ENCODE peak calls at places on chromosome 22, in four cellular contexts. X is GM13976, R is HFF-Myc, V is testis. Y is an unnamed sample.

GRCh38 chr22:22386602-22387385 is 121.7 kb downstream of the ZNF280B start:
- DNase-seq in V (no peak), R (no peak), X (no peak), Y (no peak)

GRCh38 chr22:22037229-22037628 is 54.6 kb upstream of the TOP3B start:
- DNase-seq in V (no peak), X (no peak), R (no peak), Y (no peak)

GRCh38 chr22:29587938-29588699 is 7.2 kb upstream of the NIPSNAP1 start:
- DNase-seq in X (no peak), R (peak; percentile 47), V (no peak), Y (no peak)

GRCh38 chr22:31816750-31817149 is 62.9 kb downstream of the DEPDC5 start:
- DNase-seq in X (no peak), R (no peak), V (no peak), Y (no peak)

GRCh38 chr22:49203091-49203862 is 624.4 kb downstream of the BRD1 start:
- DNase-seq in V (peak; percentile 11), X (no peak), R (no peak), Y (no peak)

GRCh38 chr22:31995046-31995445 is 48.0 kb upstream of the SLC5A1 start:
- DNase-seq in V (no peak), X (no peak), R (no peak), Y (no peak)

GRCh38 chr22:48555606-48556005 is 1272.1 kb downstream of the BRD1 start:
- DNase-seq in R (no peak), V (no peak), X (no peak), Y (no peak)

GRCh38 chr22:31248138-31248745 is 36.1 kb downstream of the LIMK2 start:
- DNase-seq in X (peak; percentile 68), V (peak; percentile 92), R (peak; percentile 56), Y (peak; percentile 80)

GRCh38 chr22:31345331-31346254 is 553 bp downstream of the PATZ1 start:
- DNase-seq in V (peak; percentile 89), R (no peak), X (peak; percentile 95), Y (peak; percentile 89)

GRCh38 chr22:47281126-47282106 is 519.0 kb downstream of the TBC1D22A start:
- DNase-seq in R (no peak), V (no peak), X (no peak), Y (no peak)

GRCh38 chr22:17172172-17172833 is 13.2 kb upstream of the HDHD5 start:
- DNase-seq in V (peak; percentile 54), R (no peak), X (no peak), Y (peak; percentile 10)

GRCh38 chr22:42708393-42708792 is 12.3 kb downstream of the A4GALT start:
- DNase-seq in V (no peak), R (no peak), X (no peak), Y (no peak)

GRCh38 chr22:31039393-31039792 is 41.7 kb upstream of the SMTN start:
- DNase-seq in V (peak; percentile 49), X (no peak), R (peak; percentile 69), Y (no peak)

GRCh38 chr22:43891360-43892182 is at the start of gene PNPLA5:
- DNase-seq in V (no peak), R (no peak), X (no peak), Y (peak; percentile 71)

GRCh38 chr22:43887391-43887790 is 4.4 kb downstream of the PNPLA5 start:
- DNase-seq in X (no peak), R (no peak), V (no peak), Y (no peak)

GRCh38 chr22:43888740-43889139 is 3.1 kb downstream of the PNPLA5 start:
- DNase-seq in R (no peak), X (no peak), V (no peak), Y (no peak)

GRCh38 chr22:43890901-43891331 is 897 bp downstream of the PNPLA5 start:
- DNase-seq in X (no peak), R (no peak), V (no peak), Y (no peak)

DNA sequence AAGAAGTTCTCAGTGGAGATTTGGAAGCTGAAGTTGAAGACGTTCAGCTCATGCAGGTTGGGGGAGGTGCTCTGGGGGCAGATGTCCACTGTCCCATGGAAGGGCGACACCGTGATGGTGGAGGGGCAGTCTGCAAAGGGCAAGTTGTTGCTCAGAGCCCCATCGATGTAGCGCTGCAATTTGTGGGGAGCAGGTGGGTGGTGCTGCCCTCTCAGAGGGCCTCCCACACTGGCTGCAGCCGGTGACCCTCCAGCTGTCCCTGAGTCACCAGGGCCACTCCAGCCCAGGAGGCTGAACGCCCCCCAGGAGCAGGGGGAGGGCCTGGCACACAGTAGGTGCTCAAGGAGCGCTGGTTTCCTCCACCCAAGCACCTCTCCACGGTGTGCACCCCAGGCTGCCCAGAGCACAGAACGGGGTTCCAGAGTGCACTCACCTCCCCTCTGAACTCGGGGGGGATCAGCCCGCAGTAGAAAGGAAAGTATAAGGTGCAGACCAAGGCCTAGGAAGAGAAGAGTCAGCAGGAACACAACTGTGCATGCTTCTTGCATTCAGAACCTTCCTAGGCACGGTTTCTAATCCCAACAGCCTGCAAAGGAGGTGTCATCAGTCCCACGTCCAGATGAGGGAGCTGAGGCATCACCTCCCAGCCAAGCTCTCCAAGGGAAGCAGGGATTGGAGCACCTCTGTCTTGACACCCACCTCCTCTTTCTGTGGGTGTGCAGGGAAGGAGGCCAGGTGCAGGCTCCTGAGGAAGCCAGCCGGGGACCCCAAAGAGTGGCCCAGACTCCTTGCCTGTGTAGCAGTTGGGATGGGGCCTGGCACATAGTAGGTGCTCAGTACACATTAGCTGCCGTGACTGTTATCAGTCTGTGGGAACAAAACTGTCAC is 2.2 kb downstream of the PNPLA5 start:
- DNase-seq in V (no peak), R (no peak), X (no peak), Y (no peak)
- TF ChIP-seq CTCF in V (no peak), R (peak; percentile 28), X (no peak), Y (no peak)

GRCh38 chr22:46069518-46070214 is 80.7 kb upstream of the PPARA start:
- DNase-seq in V (peak; percentile 92), X (no peak), R (peak; percentile 91), Y (peak; percentile 60)
- TF ChIP-seq CTCF in V (no peak), X (no peak), R (no peak), Y (no peak)

GRCh38 chr22:36360871-36361383 is 26.8 kb downstream of the MYH9 start:
- DNase-seq in V (no peak), R (no peak), X (no peak), Y (no peak)
- TF ChIP-seq CTCF in V (no peak), R (no peak), X (no peak), Y (no peak)

DNA sequence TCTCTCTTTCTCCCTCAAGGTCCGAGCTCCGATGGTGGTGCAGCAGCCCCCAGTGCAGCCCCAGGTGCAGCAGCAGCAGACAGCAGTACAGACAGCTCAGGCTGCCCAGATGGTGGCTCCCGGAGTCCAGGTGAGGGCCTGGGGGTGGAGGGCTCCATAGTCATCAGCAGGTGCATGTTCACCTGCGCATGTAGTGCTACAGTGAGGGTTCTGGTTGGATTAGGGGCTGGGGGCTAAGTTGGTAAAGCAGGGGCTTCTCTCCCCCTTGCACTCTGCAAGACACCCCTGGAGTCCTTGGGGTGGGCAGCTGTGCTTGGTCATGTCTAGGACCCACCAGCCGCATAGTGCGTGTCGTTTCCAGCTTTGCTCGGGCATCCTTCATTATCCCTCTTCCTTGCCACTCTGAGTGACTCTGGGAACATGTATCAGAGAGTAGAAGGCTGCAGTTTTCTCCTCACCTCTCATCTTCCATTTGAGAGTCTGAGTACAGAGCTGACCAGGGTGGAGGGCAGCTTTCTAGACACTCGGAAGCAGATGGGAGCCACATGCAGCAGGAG is 61.2 kb downstream of the MED15 start:
- DNase-seq in V (no peak), R (no peak), X (no peak), Y (no peak)
- TF ChIP-seq CTCF in V (no peak), R (no peak), X (no peak), Y (no peak)

GRCh38 chr22:36977401-36977861 is 41.8 kb downstream of the TST start:
- DNase-seq in X (peak; percentile 81), V (peak; percentile 81), R (no peak), Y (peak; percentile 93)
- TF ChIP-seq CTCF in X (peak; percentile 50), V (peak; percentile 14), R (peak; percentile 43), Y (peak; percentile 54)

GRCh38 chr22:24088796-24089195 is 77.7 kb downstream of the CABIN1 start:
- DNase-seq in X (no peak), V (no peak), R (no peak), Y (no peak)
- TF ChIP-seq CTCF in X (no peak), V (no peak), R (no peak), Y (no peak)

GRCh38 chr22:38724926-38725571 is 19.3 kb downstream of the GTPBP1 start:
- DNase-seq in X (peak; percentile 48), V (no peak), R (no peak), Y (peak; percentile 31)
- TF ChIP-seq CTCF in X (peak; percentile 20), V (peak; percentile 29), R (peak; percentile 50), Y (peak; percentile 43)